ENCODE peak calls at places on chromosomes 11 and 22, in ten cellular contexts. T, H, U, A, M, G, F, W, J and Y are unnamed samples.

GRCh38 chr11:120137611-120138521 is at the start of gene TRIM29:
- DNase-seq in T (peak; percentile 88), H (peak; percentile 16), U (no peak), A (no peak), M (peak; percentile 64), G (no peak), F (no peak), W (no peak), J (no peak), Y (peak; percentile 33)

GRCh38 chr11:80028998-80029397 is 588.2 kb upstream of the TENM4 start:
- DNase-seq in T (no peak), H (no peak), U (no peak), A (no peak), M (no peak), G (no peak), F (no peak), W (no peak), J (no peak), Y (no peak)

GRCh38 chr22:22893077-22893805 is 5.6 kb downstream of the IGLL5 start:
- DNase-seq in T (no peak), H (no peak), U (no peak), A (no peak), M (no peak), G (no peak), F (no peak), W (no peak), J (no peak), Y (no peak)

GRCh38 chr11:16945671-16946469 is 68.3 kb downstream of the PLEKHA7 start:
- DNase-seq in T (peak; percentile 62), H (peak; percentile 57), U (peak; percentile 81), A (no peak), M (peak; percentile 76), G (no peak), F (no peak), W (peak; percentile 74), J (peak; percentile 67), Y (peak; percentile 65)

GRCh38 chr11:47177229-47177845 is 658 bp upstream of the ARFGAP2 start:
- DNase-seq in T (peak; percentile 68), H (peak; percentile 61), U (peak; percentile 80), A (no peak), M (no peak), G (peak; percentile 60), F (no peak), W (peak; percentile 76), J (peak; percentile 85), Y (peak; percentile 78)

GRCh38 chr11:17979770-17980371 is 33.0 kb downstream of the SERGEF start:
- DNase-seq in T (peak; percentile 21), H (no peak), U (peak; percentile 38), A (no peak), M (no peak), G (no peak), F (no peak), W (peak; percentile 57), J (peak; percentile 24), Y (no peak)

GRCh38 chr11:746289-747175 is 732 bp upstream of the TALDO1 start:
- DNase-seq in T (no peak), H (no peak), U (peak; percentile 14), A (no peak), M (no peak), G (no peak), F (no peak), W (no peak), J (no peak), Y (no peak)

GRCh38 chr22:27405672-27406388 is 395.7 kb downstream of the MN1 start:
- DNase-seq in T (peak; percentile 34), H (peak; percentile 69), U (peak; percentile 60), A (no peak), M (peak; percentile 68), G (no peak), F (no peak), W (peak; percentile 55), J (peak; percentile 68), Y (peak; percentile 31)

GRCh38 chr11:100727410-100727809 is 40.3 kb downstream of the ARHGAP42 start:
- DNase-seq in T (no peak), H (no peak), U (no peak), A (no peak), M (no peak), G (no peak), F (no peak), W (no peak), J (peak; percentile 30), Y (no peak)

GRCh38 chr11:79939111-79939510 is 498.3 kb upstream of the TENM4 start:
- DNase-seq in T (no peak), H (no peak), U (no peak), A (no peak), M (no peak), G (no peak), F (no peak), W (no peak), J (no peak), Y (no peak)

GRCh38 chr11:65853249-65853979 is 4.6 kb downstream of the CFL1 start:
- DNase-seq in T (no peak), H (no peak), U (no peak), A (no peak), M (peak; percentile 54), G (no peak), F (no peak), W (no peak), J (no peak), Y (no peak)

DNA sequence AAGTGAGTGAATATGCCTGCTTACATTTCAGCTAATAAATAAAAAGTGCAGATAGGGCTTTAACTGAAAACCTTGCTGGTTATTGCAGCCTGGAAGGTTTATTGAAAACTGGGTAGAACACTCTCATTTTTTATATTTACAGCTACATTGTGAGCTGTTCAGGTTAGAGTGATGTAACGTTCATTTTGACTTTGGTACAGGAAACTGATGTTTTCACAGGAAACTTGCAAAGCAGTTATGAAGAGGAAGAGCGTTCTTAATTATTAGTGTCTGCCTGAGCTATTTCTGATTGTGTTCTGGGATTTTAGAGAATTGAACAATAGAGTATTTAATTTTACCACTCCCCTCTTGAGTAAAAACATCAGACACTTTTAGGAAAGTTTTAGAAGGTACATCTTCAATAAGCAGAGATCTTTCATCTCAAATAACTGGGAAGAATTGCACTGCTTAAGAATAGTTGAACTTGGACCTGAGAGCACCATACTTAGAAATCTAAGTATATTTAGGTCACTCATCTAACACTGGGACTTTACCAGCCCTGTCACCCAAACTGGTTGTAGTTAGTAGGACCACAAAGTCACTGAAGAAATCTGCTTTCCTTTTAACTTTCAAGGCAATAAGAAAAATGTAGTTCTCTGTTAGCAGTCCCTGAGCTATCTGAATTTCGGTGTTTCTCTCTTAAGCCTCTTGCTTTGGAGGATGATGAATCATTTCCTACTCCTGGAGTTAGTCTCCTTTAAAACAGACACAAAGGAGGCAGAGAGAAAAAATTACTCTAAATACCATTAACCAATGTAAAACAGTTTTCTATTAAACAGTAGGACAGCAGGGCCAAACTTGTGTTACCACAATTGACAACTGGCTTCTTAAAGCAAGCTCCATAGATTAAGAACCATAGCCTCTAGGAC is 128.6 kb upstream of the DDI1 start:
- DNase-seq in T (no peak), H (no peak), U (peak; percentile 73), A (peak; percentile 18), M (no peak), G (no peak), F (no peak), W (no peak), J (peak; percentile 67), Y (no peak)
- H3K4me3 ChIP-seq in T (no peak overlapping the region), H (no peak overlapping the region), U (no peak overlapping the region), A (no peak overlapping the region), M (no peak overlapping the region), G (no peak overlapping the region), F (no peak overlapping the region), W (no peak overlapping the region), J (no peak overlapping the region), Y (no peak overlapping the region)

GRCh38 chr11:115360186-115360824 is 143.9 kb downstream of the CADM1 start:
- DNase-seq in T (no peak), H (no peak), U (no peak), A (no peak), M (no peak), G (no peak), F (no peak), W (no peak), J (no peak), Y (no peak)
- H3K4me3 ChIP-seq in T (no peak overlapping the region), H (no peak overlapping the region), U (no peak overlapping the region), A (no peak overlapping the region), M (no peak overlapping the region), G (no peak overlapping the region), F (no peak overlapping the region), W (no peak overlapping the region), J (no peak overlapping the region), Y (no peak overlapping the region)

DNA sequence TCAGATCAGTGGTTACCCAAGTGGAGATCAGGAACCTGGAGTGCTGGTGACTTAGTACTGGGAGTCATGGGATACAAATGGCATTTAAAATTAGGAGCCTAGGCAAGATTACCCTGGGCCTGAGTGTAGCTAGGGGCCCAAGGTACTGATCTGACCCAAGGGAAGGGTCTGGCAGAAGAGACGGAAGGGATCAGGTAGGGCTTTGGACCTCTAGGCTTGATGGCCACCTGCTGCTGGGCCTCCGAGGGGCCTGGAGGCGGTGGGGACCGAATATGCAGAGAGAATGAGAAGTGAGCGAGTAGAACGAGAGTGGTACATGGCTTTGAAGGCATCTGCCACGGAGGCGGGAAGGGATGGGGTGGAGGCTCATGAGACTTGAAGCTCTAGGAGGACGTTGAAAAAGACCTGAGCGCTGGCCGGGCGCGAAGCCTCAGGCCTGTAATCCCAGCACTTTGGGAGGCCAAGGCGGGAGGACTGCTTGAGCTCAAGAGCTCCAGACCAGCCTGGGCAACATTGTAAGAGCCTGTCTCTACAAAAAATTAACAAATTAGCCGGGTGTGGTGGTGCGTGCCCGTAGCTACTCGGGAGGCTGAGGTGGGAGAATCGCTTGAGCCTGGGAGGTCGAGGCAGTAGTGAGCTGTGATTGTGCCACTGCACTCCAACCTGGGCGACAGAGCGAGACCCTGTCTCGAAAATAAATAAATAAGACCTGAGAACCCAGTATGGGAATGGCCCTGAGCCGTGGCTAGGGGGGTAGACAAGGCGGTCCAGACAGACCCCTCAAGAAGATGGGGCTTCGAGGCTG is 563 bp upstream of the PPIL2 start:
- DNase-seq in T (no peak), H (no peak), U (no peak), A (no peak), M (no peak), G (no peak), F (no peak), W (no peak), J (no peak), Y (no peak)
- H3K4me3 ChIP-seq in T (peak overlapping the region; percentile 78), H (peak overlapping the region; percentile 67), U (peak overlapping the region; percentile 94), A (peak overlapping the region; percentile 89), M (peak overlapping the region; percentile 62), G (peak overlapping the region; percentile 59), F (peak overlapping the region; percentile 72), W (peak overlapping the region; percentile 81), J (peak overlapping the region; percentile 88), Y (peak overlapping the region; percentile 72)

DNA sequence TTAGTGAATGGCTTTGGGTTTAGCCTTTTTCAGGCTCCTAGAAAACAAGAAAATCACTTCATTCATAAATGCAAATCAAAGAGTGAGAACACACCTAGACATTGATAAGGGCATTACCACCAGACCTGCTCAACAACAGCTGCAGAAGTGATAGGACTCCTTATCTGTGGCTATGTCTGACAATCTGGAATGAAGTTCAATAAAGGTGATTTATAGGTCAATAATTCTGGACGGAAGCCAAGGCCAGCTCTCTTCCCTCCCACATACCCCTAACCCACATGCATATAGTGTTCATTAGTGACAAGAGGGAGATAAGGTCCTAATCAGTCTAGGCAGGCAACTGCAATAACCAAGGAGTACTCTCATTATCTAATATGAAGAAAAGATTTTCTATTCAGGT is 111.3 kb downstream of the ETS1 start:
- DNase-seq in T (no peak), H (no peak), U (no peak), A (no peak), M (no peak), G (no peak), F (no peak), W (no peak), J (no peak), Y (no peak)
- H3K4me3 ChIP-seq in T (no peak overlapping the region), H (no peak overlapping the region), U (no peak overlapping the region), A (no peak overlapping the region), M (no peak overlapping the region), G (no peak overlapping the region), F (no peak overlapping the region), W (no peak overlapping the region), J (no peak overlapping the region), Y (no peak overlapping the region)